ENCODE peak calls at places on chromosomes 12 and 14, in ten cellular contexts. W is PC-3; Q is GM23338; C is fibroblast of lung; U is breast epithelium; L is CD4-positive, alpha-beta memory T cell; M is foreskin keratinocyte; P is stomach; B is CD8-positive, alpha-beta memory T cell; X is upper lobe of right lung. Y is an unnamed sample.
A peak's percentile ranks its signal among the peaks of the same experiment; 100 is the strongest.

GRCh38 chr14:73124180-73124894 is 12.0 kb upstream of the PSEN1 start:
- DNase-seq in W (no peak), Q (peak; percentile 64), L (no peak), P (no peak), M (no peak), X (no peak), U (no peak), B (no peak), C (no peak), Y (no peak)

GRCh38 chr14:91032250-91032649 is 28.2 kb downstream of the RPS6KA5 start:
- DNase-seq in U (no peak), C (no peak), P (no peak), M (no peak), B (no peak), Q (no peak), L (no peak), W (no peak), X (no peak), Y (no peak)

GRCh38 chr14:31829256-31829923 is 247.7 kb upstream of the ARHGAP5 start:
- DNase-seq in Q (peak; percentile 21), X (no peak), M (peak; percentile 56), C (peak; percentile 91), L (no peak), U (no peak), W (peak; percentile 13), P (no peak), B (no peak), Y (no peak)

GRCh38 chr14:106083082-106083481 is 556.7 kb downstream of the TMEM121 start:
- DNase-seq in Q (no peak), W (no peak), X (no peak), U (no peak), M (no peak), C (no peak), L (no peak), P (no peak), B (no peak), Y (no peak)

GRCh38 chr14:22112004-22112403 is 438.4 kb upstream of the OR4E1 start:
- DNase-seq in M (no peak), C (no peak), U (no peak), L (no peak), P (no peak), W (peak; percentile 33), B (no peak), X (no peak), Q (peak; percentile 63), Y (peak; percentile 27)

GRCh38 chr14:36988989-36989388 is 183.4 kb downstream of the SLC25A21 start:
- DNase-seq in C (no peak), Q (no peak), X (no peak), W (peak; percentile 21), P (no peak), B (no peak), U (no peak), L (no peak), M (no peak), Y (no peak)

GRCh38 chr12:31834158-31834557 is 105.3 kb upstream of the AMN1 start:
- DNase-seq in P (no peak), X (no peak), M (no peak), W (no peak), U (no peak), C (no peak), Q (no peak), B (no peak), L (no peak), Y (no peak)

GRCh38 chr14:70177092-70177491 is 11.7 kb downstream of the SLC8A3 start:
- DNase-seq in L (no peak), B (no peak), C (no peak), W (no peak), P (no peak), Q (no peak), X (no peak), M (no peak), U (no peak), Y (no peak)

GRCh38 chr12:60094436-60094835 is 498.6 kb downstream of the SLC16A7 start:
- DNase-seq in B (no peak), C (peak; percentile 30), U (no peak), M (no peak), Q (no peak), L (no peak), X (no peak), P (no peak), W (no peak), Y (no peak)

GRCh38 chr14:92540472-92541048 is 27.0 kb downstream of the RIN3 start:
- DNase-seq in U (peak; percentile 79), W (peak; percentile 96), C (peak; percentile 100), B (no peak), Q (peak; percentile 15), L (no peak), M (peak; percentile 94), X (peak; percentile 86), P (peak; percentile 64), Y (no peak)

GRCh38 chr14:24612186-24612585 is 2.7 kb upstream of the GZMH start:
- DNase-seq in M (peak; percentile 55), C (no peak), P (no peak), Q (no peak), U (no peak), X (no peak), B (no peak), W (no peak), L (no peak), Y (no peak)

GRCh38 chr12:128043317-128043716 is 223.7 kb upstream of the TMEM132C start:
- DNase-seq in L (no peak), P (no peak), M (no peak), B (no peak), X (no peak), C (no peak), U (no peak), W (no peak), Q (no peak), Y (no peak)
- H3K27me3 ChIP-seq in L (no peaks in the 10 kb centered on the region), P (no peaks in the 10 kb centered on the region), M (no peaks in the 10 kb centered on the region), B (no peaks in the 10 kb centered on the region), X (no peaks in the 10 kb centered on the region), C (no peaks in the 10 kb centered on the region), U (no peaks in the 10 kb centered on the region), W (peaks cover 49% of the 10 kb centered on the region), Q (no peaks in the 10 kb centered on the region), Y (no peaks in the 10 kb centered on the region)

DNA sequence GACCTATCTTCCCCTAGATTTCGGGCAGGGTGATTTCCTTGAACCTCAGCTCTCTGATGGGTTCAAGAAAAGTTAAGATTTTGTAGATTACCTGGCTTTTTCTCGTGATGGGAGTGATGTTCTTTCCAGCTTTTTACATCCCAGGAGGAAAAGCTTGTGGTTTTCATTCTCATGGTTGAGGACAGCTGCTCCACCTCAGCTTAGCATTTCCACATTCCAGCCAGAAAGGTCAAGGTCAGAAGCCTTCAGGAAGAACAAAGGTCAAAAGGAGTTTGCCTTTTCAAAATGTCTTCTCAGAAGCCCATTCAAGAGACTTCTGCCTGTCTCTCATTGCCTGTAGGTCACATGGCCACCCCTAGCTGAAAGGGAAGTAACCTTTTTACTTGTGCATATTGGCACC is 6.7 kb upstream of the ADGRD1 start:
- DNase-seq in B (no peak), M (no peak), C (no peak), X (no peak), P (no peak), L (no peak), W (no peak), Q (no peak), U (no peak), Y (no peak)
- H3K27me3 ChIP-seq in B (no peaks in the 10 kb centered on the region), M (peaks cover 2% of the 10 kb centered on the region), C (no peaks in the 10 kb centered on the region), X (no peaks in the 10 kb centered on the region), P (no peaks in the 10 kb centered on the region), L (no peaks in the 10 kb centered on the region), W (peaks cover 70% of the 10 kb centered on the region), Q (no peaks in the 10 kb centered on the region), U (no peaks in the 10 kb centered on the region), Y (peaks cover 14% of the 10 kb centered on the region)

DNA sequence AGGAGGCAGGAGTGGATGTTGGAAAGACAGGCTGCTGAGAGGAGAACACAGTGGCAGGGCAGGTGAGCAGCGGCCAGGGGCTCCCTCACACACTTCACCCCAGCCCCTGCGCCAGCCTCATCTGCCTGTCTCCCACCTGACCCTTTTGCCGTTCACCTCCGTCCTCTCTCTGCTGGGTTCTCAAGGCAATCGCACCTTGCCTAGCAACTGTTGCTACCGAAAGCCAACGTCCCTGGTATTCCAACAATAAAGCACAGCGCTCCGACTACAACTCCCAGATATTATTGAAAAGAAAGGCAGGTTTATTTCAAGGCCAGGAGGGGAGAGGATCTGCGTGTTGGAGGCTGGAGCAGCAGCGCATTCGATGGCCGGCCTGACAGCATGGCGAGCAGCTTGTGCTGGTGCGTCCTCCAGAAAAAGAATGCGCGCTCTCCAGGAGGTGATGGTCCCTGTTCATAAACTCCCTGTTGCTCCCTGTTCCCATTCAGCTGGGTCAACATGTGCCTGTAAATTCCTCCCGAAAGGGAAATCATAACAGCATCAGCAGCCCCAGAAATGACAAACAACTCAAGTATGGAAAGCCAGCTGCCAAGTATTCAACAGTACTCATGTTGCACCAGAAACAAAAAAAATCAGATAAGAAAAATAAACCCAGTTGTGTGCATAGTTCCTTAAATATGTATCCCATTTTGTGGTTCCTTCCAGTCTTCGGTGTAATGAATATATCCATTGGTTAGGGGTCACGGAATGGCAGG is 153.0 kb upstream of the DIO3 start:
- DNase-seq in W (peak; percentile 84), L (no peak), U (no peak), Q (no peak), M (no peak), P (no peak), X (no peak), C (peak; percentile 98), B (no peak), Y (no peak)
- H3K27me3 ChIP-seq in W (no peaks in the 10 kb centered on the region), L (no peaks in the 10 kb centered on the region), U (no peaks in the 10 kb centered on the region), Q (no peaks in the 10 kb centered on the region), M (no peaks in the 10 kb centered on the region), P (peaks cover under 1% of the 10 kb centered on the region), X (no peaks in the 10 kb centered on the region), C (no peaks in the 10 kb centered on the region), B (no peaks in the 10 kb centered on the region), Y (peaks cover 4% of the 10 kb centered on the region)

GRCh38 chr14:104304451-104305351 is 166.3 kb downstream of the KIF26A start:
- DNase-seq in W (no peak), Q (no peak), P (no peak), B (no peak), U (no peak), X (no peak), M (no peak), C (no peak), L (no peak), Y (no peak)

GRCh38 chr14:104306450-104307040 is 168.2 kb downstream of the KIF26A start:
- DNase-seq in P (no peak), B (no peak), U (no peak), X (no peak), W (no peak), C (no peak), M (no peak), L (no peak), Q (no peak), Y (no peak)

GRCh38 chr14:104305511-104306449 is 167.4 kb downstream of the KIF26A start:
- DNase-seq in Q (no peak), L (no peak), X (no peak), C (no peak), U (no peak), M (no peak), W (no peak), P (no peak), B (no peak), Y (no peak)

GRCh38 chr14:104307627-104308401 is 169.4 kb downstream of the KIF26A start:
- DNase-seq in W (no peak), M (no peak), L (no peak), U (no peak), X (no peak), Q (no peak), B (no peak), C (no peak), P (no peak), Y (no peak)

DNA sequence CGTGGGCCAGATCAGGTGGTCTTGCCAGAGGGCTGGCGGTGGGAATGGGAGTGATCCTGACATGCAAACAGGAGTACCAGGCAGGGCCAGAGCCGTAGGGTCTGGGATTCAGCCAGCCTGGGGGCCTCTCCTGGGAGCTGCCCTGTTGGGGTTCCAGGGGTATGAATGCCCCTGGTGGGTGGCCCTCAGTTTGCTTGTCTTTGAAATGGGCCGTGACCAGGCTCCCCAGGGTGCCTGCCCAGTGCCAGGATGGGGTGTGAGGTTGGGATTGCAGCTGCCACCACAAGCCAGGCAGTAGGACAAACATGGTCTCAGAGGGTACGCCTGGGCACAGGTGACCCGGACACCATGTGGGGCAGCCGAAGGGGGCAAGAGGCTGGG is 168.8 kb downstream of the KIF26A start:
- DNase-seq in L (no peak), U (no peak), W (no peak), M (no peak), X (no peak), C (no peak), Q (no peak), B (no peak), P (no peak), Y (no peak)
- H3K27me3 ChIP-seq in L (no peaks in the 10 kb centered on the region), U (no peaks in the 10 kb centered on the region), W (peaks cover 37% of the 10 kb centered on the region), M (no peaks in the 10 kb centered on the region), X (no peaks in the 10 kb centered on the region), C (no peaks in the 10 kb centered on the region), Q (no peaks in the 10 kb centered on the region), B (no peaks in the 10 kb centered on the region), P (no peaks in the 10 kb centered on the region), Y (no peaks in the 10 kb centered on the region)

Y was measured in CD4-positive, alpha-beta T cell.